ENCODE peak calls at places on chromosomes 13 and 19, in nine cellular contexts. C, O, Z, X, W, G, D, R and P are unnamed samples.

GRCh38 chr19:19474950-19475781 is 40.2 kb downstream of the TSSK6 start:
- DNase-seq in C (no peak), O (no peak), Z (no peak), X (no peak), W (no peak), G (no peak), D (peak; percentile 60), R (no peak), P (no peak)

GRCh38 chr19:28878862-28879566 is 333.9 kb downstream of the UQCRFS1 start:
- DNase-seq in C (peak; percentile 56), O (peak; percentile 40), Z (peak; percentile 25), X (peak; percentile 44), W (peak; percentile 41), G (peak; percentile 63), D (peak; percentile 81), R (peak; percentile 62), P (peak; percentile 77)

GRCh38 chr13:33284016-33284415 is 1.5 kb downstream of the STARD13 start:
- DNase-seq in C (no peak), O (no peak), Z (no peak), X (no peak), W (no peak), G (no peak), D (peak; percentile 47), R (no peak), P (no peak)

GRCh38 chr13:101415358-101416174 is 742 bp downstream of the NALCN start:
- DNase-seq in C (no peak), O (no peak), Z (no peak), X (peak; percentile 23), W (no peak), G (no peak), D (no peak), R (no peak), P (no peak)

GRCh38 chr13:39531646-39532045 is 71.3 kb downstream of the LHFPL6 start:
- DNase-seq in C (no peak), O (no peak), Z (no peak), X (no peak), W (no peak), G (no peak), D (peak; percentile 69), R (peak; percentile 40), P (no peak)

GRCh38 chr19:1252221-1252817 is 3.9 kb downstream of the MIDN start:
- DNase-seq in C (peak; percentile 71), O (peak; percentile 52), Z (no peak), X (peak; percentile 82), W (peak; percentile 44), G (peak; percentile 64), D (peak; percentile 98), R (peak; percentile 81), P (no peak)

GRCh38 chr13:84823528-84823927 is 941.3 kb upstream of the SLITRK1 start:
- DNase-seq in C (no peak), O (no peak), Z (no peak), X (no peak), W (no peak), G (no peak), D (no peak), R (no peak), P (no peak)

GRCh38 chr19:29042450-29042849 is 170.5 kb downstream of the UQCRFS1 start:
- DNase-seq in C (no peak), O (no peak), Z (no peak), X (no peak), W (no peak), G (no peak), D (no peak), R (no peak), P (no peak)

GRCh38 chr13:47397739-47398138 is 500.9 kb upstream of the HTR2A start:
- DNase-seq in C (no peak), O (no peak), Z (no peak), X (no peak), W (no peak), G (no peak), D (peak; percentile 61), R (peak; percentile 65), P (no peak)

GRCh38 chr19:41930926-41931592 is 2.8 kb upstream of the ERFL start:
- DNase-seq in C (no peak), O (no peak), Z (no peak), X (no peak), W (peak; percentile 65), G (no peak), D (no peak), R (no peak), P (no peak)